ENCODE peak calls at places on chromosomes 2 and 18, in five cellular contexts. P is neural progenitor cell, D is heart right ventricle, W is mesothelial cell of epicardium, Q is foreskin fibroblast. G is an unnamed sample.

GRCh38 chr2:236749346-236749745 is 179.7 kb downstream of the ACKR3 start:
- DNase-seq in P (no peak), D (no peak), W (no peak), Q (peak), G (no peak)

GRCh38 chr2:183229386-183229785 is 105.1 kb downstream of the NUP35 start:
- DNase-seq in P (no peak), D (no peak), W (no peak), Q (peak), G (no peak)

GRCh38 chr2:8676191-8676914 is 5.5 kb upstream of the ID2 start:
- DNase-seq in P (peak), D (peak), W (peak), Q (peak), G (no peak)

GRCh38 chr18:43780782-43781340 is 503.6 kb upstream of the SYT4 start:
- DNase-seq in P (no peak), D (no peak), W (no peak), Q (peak), G (no peak)

GRCh38 chr2:168210216-168210897 is 37.0 kb downstream of the STK39 start:
- DNase-seq in P (no peak), D (no peak), W (no peak), Q (no peak), G (no peak)

GRCh38 chr18:21916594-21916993 is 176.0 kb downstream of the MIB1 start:
- DNase-seq in P (no peak), D (no peak), W (no peak), Q (no peak), G (no peak)

GRCh38 chr2:230205034-230205433 is 14.8 kb downstream of the SP110 start:
- DNase-seq in P (no peak), D (no peak), W (no peak), Q (no peak), G (no peak)

GRCh38 chr2:8000861-8001260 is 681.0 kb upstream of the ID2 start:
- DNase-seq in P (no peak), D (no peak), W (no peak), Q (no peak), G (no peak)

GRCh38 chr2:128473175-128474013 is 154.7 kb upstream of the HS6ST1 start:
- DNase-seq in P (peak), D (no peak), W (peak), Q (peak), G (no peak)

GRCh38 chr18:69981948-69982347 is 34.3 kb upstream of the CD226 start:
- DNase-seq in P (no peak), D (no peak), W (no peak), Q (no peak), G (no peak)

GRCh38 chr18:46333371-46334199 is 229.4 kb downstream of the HAUS1 start:
- DNase-seq in P (peak), D (peak), W (peak), Q (no peak), G (no peak)

DNA sequence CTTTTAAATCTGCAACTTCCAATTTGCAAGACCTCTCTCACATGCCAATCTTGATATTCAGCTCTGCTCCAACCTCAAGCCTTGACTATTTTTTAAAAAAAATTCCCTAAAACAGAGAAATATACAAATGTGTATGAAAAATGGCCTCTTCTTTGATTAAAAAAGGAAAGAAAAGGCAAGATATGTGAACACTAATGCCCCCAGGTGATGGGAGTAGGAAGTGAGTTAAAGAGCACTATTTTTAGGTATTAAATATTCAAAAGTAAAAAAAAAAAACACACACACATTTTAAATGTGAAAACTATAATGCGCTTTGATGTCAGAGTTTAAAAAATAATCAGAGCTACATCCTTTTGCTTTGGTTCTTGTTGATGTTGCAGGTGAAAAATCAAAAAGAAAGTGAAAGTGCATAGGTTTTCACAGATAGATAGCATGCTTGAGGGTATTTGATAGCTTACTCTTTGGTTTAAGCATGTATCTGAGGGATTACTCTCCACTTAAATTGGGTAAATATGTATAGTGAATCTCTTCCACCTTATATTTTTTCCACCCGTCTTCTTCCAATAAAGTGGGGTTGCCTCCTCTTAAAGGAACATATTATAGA is 406.0 kb upstream of the POU3F3 start:
- DNase-seq in P (no peak), D (no peak), W (no peak), Q (no peak), G (no peak)
- TF ChIP-seq CTCF in P (peak), D (no peak), W (peak), Q (no peak), G (no peak)

DNA sequence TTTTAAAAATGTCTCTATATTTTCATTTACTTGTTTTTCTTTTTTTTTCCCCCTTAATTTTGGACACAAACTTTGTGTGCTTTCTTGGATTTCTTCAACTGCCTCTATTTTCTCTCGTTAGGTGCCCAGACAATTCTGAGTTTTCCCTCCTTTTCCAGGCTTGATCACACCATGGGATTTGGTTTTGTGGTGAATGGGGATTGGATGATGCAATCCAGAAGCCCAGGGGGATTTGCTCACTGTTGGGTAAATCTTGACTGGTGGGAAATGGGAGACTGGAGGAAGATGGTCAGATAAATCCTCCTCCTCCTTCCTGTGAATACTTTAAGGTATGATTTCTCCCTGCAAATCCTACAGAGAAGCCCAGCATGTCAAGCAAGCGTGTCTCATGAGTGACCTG is 19.5 kb upstream of the PAX8 start:
- DNase-seq in P (no peak), D (no peak), W (no peak), Q (no peak), G (no peak)
- TF ChIP-seq CTCF in P (no peak), D (no peak), W (no peak), Q (no peak), G (no peak)

GRCh38 chr2:180604077-180604476 is 376.3 kb upstream of the UBE2E3 start:
- DNase-seq in P (peak), D (no peak), W (no peak), Q (no peak), G (no peak)
- TF ChIP-seq CTCF in P (peak), D (no peak), W (no peak), Q (no peak), G (no peak)

GRCh38 chr2:25673170-25674002 is at the start of gene DTNB:
- DNase-seq in P (peak), D (peak), W (peak), Q (peak), G (peak)
- TF ChIP-seq CTCF in P (no peak), D (no peak), W (no peak), Q (no peak), G (no peak)

DNA sequence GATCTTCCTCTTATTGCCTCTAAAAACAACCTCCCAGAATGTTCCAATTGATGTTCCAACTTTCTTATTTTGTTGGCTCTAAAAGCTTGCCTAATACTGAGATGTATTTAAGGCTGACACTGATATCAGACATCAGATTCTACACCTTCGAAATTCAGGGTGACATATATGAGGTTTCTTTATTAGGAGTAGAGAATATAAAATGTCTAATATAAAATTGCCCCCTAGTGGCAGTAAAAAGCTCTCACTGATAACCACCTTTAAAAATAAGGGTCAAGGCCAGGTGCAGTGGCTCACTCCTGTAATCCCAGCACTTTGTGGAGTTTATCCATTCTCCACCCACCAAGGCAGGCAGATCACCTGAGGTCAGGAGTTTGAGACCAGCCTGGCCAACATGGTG is 789.7 kb upstream of the SLC39A10 start:
- DNase-seq in P (no peak), D (no peak), W (no peak), Q (no peak), G (no peak)
- TF ChIP-seq CTCF in P (peak), D (peak), W (peak), Q (peak), G (peak)

GRCh38 chr2:65277791-65278449 is 50.3 kb downstream of the ACTR2 start:
- DNase-seq in P (no peak), D (peak), W (no peak), Q (no peak), G (no peak)
- TF ChIP-seq CTCF in P (no peak), D (no peak), W (no peak), Q (no peak), G (no peak)

DNA sequence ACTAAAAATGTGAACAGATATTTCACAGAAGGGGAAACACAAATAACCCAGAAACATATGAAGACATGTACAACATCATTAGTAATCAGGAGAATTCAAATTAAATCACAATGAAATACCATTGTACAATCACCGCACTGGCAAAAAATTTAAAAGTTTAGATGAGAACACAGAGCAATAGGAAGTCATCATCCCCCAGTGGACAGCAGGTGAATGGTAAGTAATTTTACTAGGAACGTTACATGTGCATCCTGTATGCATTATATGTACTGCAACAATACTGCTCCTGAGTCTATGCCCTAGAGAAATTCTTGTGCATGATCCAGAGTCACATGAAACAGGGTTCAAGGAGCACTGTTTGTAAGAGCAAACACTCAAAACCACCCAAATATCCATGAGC is 713.8 kb downstream of the NRXN1 start:
- DNase-seq in P (no peak), D (no peak), W (no peak), Q (no peak), G (no peak)
- TF ChIP-seq CTCF in P (peak), D (no peak), W (no peak), Q (no peak), G (no peak)

GRCh38 chr18:79988079-79988924 is at the start of gene TXNL4A:
- DNase-seq in P (peak), D (peak), W (peak), Q (peak), G (peak)
- TF ChIP-seq CTCF in P (peak), D (peak), W (no peak), Q (peak), G (peak)

G was measured in CD4-positive, alpha-beta T cell.